ENCODE peak calls at places on chromosomes 2 and 18, in ten cellular contexts. H is tibial nerve, C is stomach, V is foreskin fibroblast, Z is fibroblast of the aortic adventitia, B is hepatocyte, D is pancreas, M is neural progenitor cell, I is uterus, X is IMR-90. E is an unnamed sample.

GRCh38 chr2:19881221-19881620 is 20.6 kb downstream of the TTC32 start:
- DNase-seq in Z (no peak), C (no peak), X (no peak), M (no peak), B (no peak), I (no peak), H (no peak), D (no peak), V (no peak), E (no peak)

GRCh38 chr2:118856978-118857676 is 9.7 kb upstream of the EN1 start:
- DNase-seq in V (no peak), D (no peak), C (no peak), B (no peak), M (peak), H (no peak), Z (no peak), X (no peak), I (no peak), E (no peak)

GRCh38 chr2:12896283-12897014 is 179.7 kb downstream of the TRIB2 start:
- DNase-seq in X (no peak), I (no peak), M (no peak), V (peak), Z (no peak), B (no peak), C (no peak), D (no peak), H (no peak), E (no peak)

GRCh38 chr18:12744103-12744502 is 41.3 kb downstream of the PSMG2 start:
- DNase-seq in Z (peak), M (no peak), B (peak), X (peak), I (no peak), H (no peak), V (peak), C (no peak), D (no peak), E (no peak)

GRCh38 chr2:159227467-159227866 is 59.0 kb downstream of the WDSUB1 start:
- DNase-seq in I (no peak), X (no peak), D (no peak), B (no peak), Z (no peak), H (no peak), C (no peak), V (no peak), M (no peak), E (no peak)

GRCh38 chr18:59354731-59355130 is 4.3 kb downstream of the LMAN1 start:
- DNase-seq in B (no peak), X (no peak), C (no peak), D (no peak), I (no peak), Z (peak), M (no peak), V (no peak), H (no peak), E (no peak)

GRCh38 chr2:70679244-70679643 is 88.8 kb downstream of the ADD2 start:
- DNase-seq in M (no peak), Z (peak), H (no peak), I (no peak), X (no peak), D (no peak), B (no peak), V (no peak), C (no peak), E (no peak)

GRCh38 chr2:143560724-143561123 is 431.5 kb downstream of the ARHGAP15 start:
- DNase-seq in B (no peak), M (no peak), D (no peak), V (no peak), H (no peak), X (no peak), I (no peak), C (no peak), Z (no peak), E (no peak)

GRCh38 chr2:191901031-191901430 is 54.1 kb upstream of the CAVIN2 start:
- DNase-seq in X (no peak), M (no peak), C (no peak), H (no peak), B (no peak), D (no peak), V (no peak), I (no peak), Z (no peak), E (no peak)

GRCh38 chr2:54936766-54937165 is 113.5 kb downstream of the RTN4 start:
- DNase-seq in C (no peak), X (no peak), B (no peak), I (no peak), M (no peak), V (no peak), D (no peak), Z (no peak), H (no peak), E (no peak)

GRCh38 chr18:36083729-36084128 is 16.4 kb upstream of the RPRD1A start:
- DNase-seq in B (no peak), M (no peak), D (no peak), H (no peak), X (no peak), V (no peak), C (no peak), Z (no peak), I (no peak), E (no peak)

GRCh38 chr18:46915800-46916550 is 1.3 kb downstream of the PIAS2 start:
- DNase-seq in C (no peak), H (no peak), D (no peak), M (no peak), X (peak), Z (peak), I (no peak), V (no peak), B (no peak), E (no peak)

GRCh38 chr2:105814291-105814940 is 69.7 kb downstream of the NCK2 start:
- DNase-seq in M (no peak), C (no peak), B (no peak), X (no peak), V (no peak), D (no peak), H (no peak), I (no peak), Z (peak), E (no peak)

GRCh38 chr2:10354399-10354798 is 51.7 kb downstream of the HPCAL1 start:
- DNase-seq in I (no peak), V (no peak), X (no peak), C (no peak), D (no peak), B (no peak), Z (no peak), M (no peak), H (no peak), E (no peak)

GRCh38 chr2:229738024-229738625 is 23.8 kb upstream of the DNER start:
- DNase-seq in B (no peak), D (no peak), H (no peak), Z (no peak), C (no peak), I (no peak), M (no peak), V (no peak), X (no peak), E (no peak)

GRCh38 chr2:205563646-205564045 is 118.7 kb upstream of the NRP2 start:
- DNase-seq in I (no peak), H (no peak), C (no peak), V (no peak), X (no peak), B (no peak), D (no peak), Z (no peak), M (peak), E (peak)
- TF ChIP-seq CTCF in I (no peak), H (no peak), C (no peak), V (no peak), X (no peak), B (peak), D (no peak), Z (peak), M (peak), E (peak)

GRCh38 chr2:29000481-29000880 is 19.4 kb downstream of the TOGARAM2 start:
- DNase-seq in M (no peak), B (no peak), I (no peak), Z (no peak), X (peak), V (no peak), D (no peak), C (peak), H (no peak), E (no peak)
- H3K4me3 ChIP-seq in M (no peak), B (no peak), I (no peak), Z (no peak), X (no peak), V (no peak), D (no peak), C (no peak), H (no peak), E (no peak)

GRCh38 chr2:82027901-82028570 is 1723.5 kb upstream of the LRRTM1 start:
- DNase-seq in V (no peak), B (no peak), D (no peak), X (no peak), Z (no peak), H (no peak), M (no peak), C (no peak), I (no peak), E (no peak)

DNA sequence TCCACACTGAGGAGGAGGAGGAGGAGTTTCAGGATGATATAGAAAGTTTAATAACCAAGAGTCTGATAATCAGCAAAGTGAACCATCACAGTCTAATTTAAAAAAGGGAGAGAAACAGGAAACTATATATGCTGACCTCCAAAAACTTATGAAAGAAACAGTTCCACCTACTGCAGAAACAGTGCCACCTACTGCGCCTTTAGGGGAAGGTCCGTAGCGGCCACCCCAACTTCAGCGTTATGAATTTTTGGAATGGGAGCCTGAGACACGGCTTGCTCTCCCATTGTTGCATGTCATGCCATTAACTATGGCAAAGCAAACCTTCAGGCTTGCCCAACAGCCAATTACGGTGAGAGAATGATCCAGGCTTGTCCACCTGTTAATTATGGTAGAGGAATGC is 1719.2 kb upstream of the LRRTM1 start:
- DNase-seq in X (no peak), M (no peak), I (no peak), H (no peak), B (peak), C (no peak), V (no peak), D (no peak), Z (no peak), E (no peak)
- TF ChIP-seq CTCF in X (no peak), M (peak), I (no peak), H (no peak), B (peak), C (no peak), V (no peak), D (no peak), Z (no peak), E (no peak)

GRCh38 chr2:164389411-164389810 is 231.9 kb downstream of the GRB14 start:
- DNase-seq in Z (no peak), C (no peak), D (no peak), M (peak), I (no peak), B (no peak), X (no peak), H (no peak), V (no peak), E (no peak)
- H3K4me3 ChIP-seq in Z (no peak), C (no peak), D (no peak), M (no peak), I (no peak), B (no peak), X (no peak), H (no peak), V (no peak), E (no peak)

GRCh38 chr2:63344575-63345284 is 243.5 kb downstream of the WDPCP start:
- DNase-seq in C (no peak), V (no peak), I (no peak), X (no peak), B (no peak), Z (no peak), M (no peak), D (no peak), H (no peak), E (no peak)

GRCh38 chr2:63345285-63345633 is 243.0 kb downstream of the WDPCP start:
- DNase-seq in Z (no peak), I (no peak), H (no peak), M (no peak), B (no peak), D (no peak), C (no peak), X (no peak), V (no peak), E (no peak)

GRCh38 chr2:63347361-63347760 is 240.9 kb downstream of the WDPCP start:
- DNase-seq in X (no peak), M (no peak), C (no peak), B (no peak), V (no peak), H (no peak), I (no peak), Z (no peak), D (no peak), E (no peak)

GRCh38 chr2:63343397-63344109 is 244.7 kb downstream of the WDPCP start:
- DNase-seq in X (no peak), Z (no peak), B (no peak), D (no peak), H (no peak), M (no peak), I (no peak), C (no peak), V (no peak), E (no peak)

GRCh38 chr2:63346441-63346840 is 241.8 kb downstream of the WDPCP start:
- DNase-seq in Z (no peak), X (no peak), B (no peak), H (no peak), I (no peak), C (no peak), M (no peak), V (no peak), D (no peak), E (no peak)
- TF ChIP-seq CTCF in Z (no peak), X (no peak), B (no peak), H (no peak), I (no peak), C (no peak), M (no peak), V (no peak), D (no peak), E (no peak)

E was measured in BE2C.